ENCODE peak calls at places on chromosomes 3 and 15, in five cellular contexts. O is B cell, I is colonic mucosa, Q is kidney, P is cardiac muscle cell. C is an unnamed sample.

GRCh38 chr3:174270841-174271240 is 588.3 kb upstream of the NAALADL2 start:
- DNase-seq in O (no peak), I (no peak), Q (no peak), P (no peak), C (peak; percentile 6)

GRCh38 chr3:172102123-172102882 is 62.9 kb downstream of the FNDC3B start:
- DNase-seq in O (peak; percentile 34), I (peak; percentile 43), Q (no peak), P (no peak), C (no peak)

GRCh38 chr15:77027111-77027696 is 32.3 kb downstream of the PSTPIP1 start:
- DNase-seq in O (no peak), I (peak; percentile 15), Q (no peak), P (no peak), C (no peak)

GRCh38 chr15:47390208-47390765 is 327.0 kb upstream of the SEMA6D start:
- DNase-seq in O (no peak), I (no peak), Q (no peak), P (no peak), C (no peak)

GRCh38 chr3:192570757-192571156 is 156.6 kb downstream of the FGF12 start:
- DNase-seq in O (no peak), I (no peak), Q (no peak), P (no peak), C (no peak)

GRCh38 chr3:109336272-109336957 is 931 bp downstream of the DPPA4 start:
- DNase-seq in O (peak; percentile 15), I (no peak), Q (no peak), P (peak; percentile 56), C (peak; percentile 59)

GRCh38 chr15:89361451-89362202 is 27.0 kb upstream of the POLG start:
- DNase-seq in O (peak; percentile 69), I (peak; percentile 53), Q (peak; percentile 89), P (peak; percentile 92), C (peak; percentile 89)

GRCh38 chr3:140008693-140008980 is 73.7 kb downstream of the CLSTN2 start:
- DNase-seq in O (no peak), I (no peak), Q (no peak), P (no peak), C (no peak)

GRCh38 chr3:174756200-174756829 is 102.8 kb upstream of the NAALADL2 start:
- DNase-seq in O (no peak), I (no peak), Q (no peak), P (no peak), C (no peak)

GRCh38 chr3:14797731-14798130 is 21.0 kb upstream of the FGD5 start:
- DNase-seq in O (no peak), I (no peak), Q (no peak), P (no peak), C (no peak)

GRCh38 chr15:69939513-69940440 is 157.9 kb downstream of the TLE3 start:
- DNase-seq in O (no peak), I (no peak), Q (no peak), P (peak; percentile 53), C (peak; percentile 19)

GRCh38 chr15:101447561-101448071 is 41.9 kb downstream of the PCSK6 start:
- DNase-seq in O (no peak), I (no peak), Q (peak; percentile 52), P (no peak), C (no peak)

GRCh38 chr15:75073197-75073596 is 49.8 kb downstream of the PPCDC start:
- DNase-seq in O (peak; percentile 38), I (no peak), Q (peak; percentile 43), P (no peak), C (no peak)

GRCh38 chr15:50627351-50628055 is 59.1 kb downstream of the TRPM7 start:
- DNase-seq in O (no peak), I (no peak), Q (no peak), P (no peak), C (no peak)

GRCh38 chr15:63019539-63020109 is 22.9 kb upstream of the TPM1 start:
- DNase-seq in O (no peak), I (peak; percentile 42), Q (no peak), P (peak; percentile 77), C (no peak)

GRCh38 chr3:46129588-46130272 is 78.4 kb downstream of the CCR1 start:
- DNase-seq in O (no peak), I (no peak), Q (no peak), P (no peak), C (no peak)

GRCh38 chr3:175288616-175289015 is 429.5 kb downstream of the NAALADL2 start:
- DNase-seq in O (no peak), I (no peak), Q (no peak), P (no peak), C (no peak)

GRCh38 chr15:90291679-90292356 is 26.3 kb downstream of the NGRN start:
- DNase-seq in O (no peak), I (peak; percentile 53), Q (no peak), P (peak; percentile 43), C (no peak)

GRCh38 chr3:74137790-74138189 is 476.7 kb downstream of the CNTN3 start:
- DNase-seq in O (no peak), I (no peak), Q (no peak), P (no peak), C (no peak)

GRCh38 chr3:35081902-35082301 is 557.4 kb upstream of the ARPP21 start:
- DNase-seq in O (no peak), I (no peak), Q (no peak), P (no peak), C (no peak)

GRCh38 chr15:29040367-29040745 is 154.6 kb downstream of the APBA2 start:
- DNase-seq in O (no peak), I (peak; percentile 22), Q (no peak), P (no peak), C (peak; percentile 37)

GRCh38 chr3:17091895-17092294 is 207.1 kb downstream of the PLCL2 start:
- DNase-seq in O (no peak), I (no peak), Q (no peak), P (no peak), C (no peak)

GRCh38 chr3:34808287-34808686 is 831.0 kb upstream of the ARPP21 start:
- DNase-seq in O (no peak), I (no peak), Q (no peak), P (no peak), C (no peak)

GRCh38 chr3:152127058-152127457 is 141.7 kb upstream of the MBNL1 start:
- DNase-seq in O (no peak), I (no peak), Q (no peak), P (no peak), C (no peak)

GRCh38 chr15:51267047-51267713 is 71.2 kb downstream of the CYP19A1 start:
- DNase-seq in O (no peak), I (no peak), Q (peak; percentile 67), P (peak; percentile 38), C (no peak)

GRCh38 chr3:169147246-169148008 is 516.1 kb downstream of the MECOM start:
- DNase-seq in O (peak; percentile 17), I (peak; percentile 68), Q (peak; percentile 75), P (peak; percentile 72), C (peak; percentile 56)

GRCh38 chr3:169150343-169150742 is 513.2 kb downstream of the MECOM start:
- DNase-seq in O (no peak), I (no peak), Q (no peak), P (no peak), C (no peak)

GRCh38 chr3:169150874-169151273 is 512.6 kb downstream of the MECOM start:
- DNase-seq in O (no peak), I (no peak), Q (no peak), P (no peak), C (no peak)

GRCh38 chr3:169148448-169149348 is 514.8 kb downstream of the MECOM start:
- DNase-seq in O (peak; percentile 2), I (no peak), Q (no peak), P (no peak), C (no peak)

GRCh38 chr3:169149349-169149890 is 514.1 kb downstream of the MECOM start:
- DNase-seq in O (peak; percentile 83), I (peak; percentile 88), Q (peak; percentile 93), P (peak; percentile 94), C (peak; percentile 94)
- TF ChIP-seq CTCF in O (peak; percentile 79), I (peak; percentile 70), Q (peak; percentile 88), P (peak; percentile 84), C (peak; percentile 77)

DNA sequence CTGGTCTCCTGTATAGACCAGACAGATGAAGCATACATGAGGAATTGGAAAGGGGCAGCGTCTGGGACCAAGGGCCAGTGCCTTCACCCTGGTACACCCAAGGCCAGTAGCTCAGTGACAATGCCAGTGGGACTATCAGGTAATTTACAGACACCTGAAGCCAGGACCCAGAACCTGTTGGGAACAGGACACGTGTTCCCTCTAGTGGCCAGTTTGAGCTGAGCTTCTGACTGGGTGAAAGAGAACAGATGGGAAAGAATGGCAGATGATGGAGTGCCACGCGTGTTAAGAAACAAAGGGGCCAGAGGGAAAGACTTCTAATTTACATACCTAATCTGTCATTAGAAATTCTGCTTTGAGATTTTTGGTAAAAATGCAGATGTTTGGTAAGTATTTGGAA is 5.1 kb upstream of the SLC25A38 start:
- DNase-seq in O (peak; percentile 59), I (peak; percentile 84), Q (no peak), P (peak; percentile 73), C (peak; percentile 79)
- TF ChIP-seq CTCF in O (peak; percentile 78), I (peak; percentile 65), Q (peak; percentile 53), P (peak; percentile 75), C (peak; percentile 67)

GRCh38 chr3:1442271-1442670 is 349.4 kb downstream of the CNTN6 start:
- DNase-seq in O (peak; percentile 15), I (no peak), Q (no peak), P (no peak), C (no peak)

GRCh38 chr3:1439395-1439794 is 346.6 kb downstream of the CNTN6 start:
- DNase-seq in O (peak; percentile 10), I (peak; percentile 25), Q (no peak), P (no peak), C (peak; percentile 26)

GRCh38 chr3:1446531-1446930 is 353.7 kb downstream of the CNTN6 start:
- DNase-seq in O (no peak), I (no peak), Q (no peak), P (no peak), C (no peak)

GRCh38 chr3:1448443-1448842 is 355.6 kb downstream of the CNTN6 start:
- DNase-seq in O (no peak), I (no peak), Q (no peak), P (no peak), C (no peak)

DNA sequence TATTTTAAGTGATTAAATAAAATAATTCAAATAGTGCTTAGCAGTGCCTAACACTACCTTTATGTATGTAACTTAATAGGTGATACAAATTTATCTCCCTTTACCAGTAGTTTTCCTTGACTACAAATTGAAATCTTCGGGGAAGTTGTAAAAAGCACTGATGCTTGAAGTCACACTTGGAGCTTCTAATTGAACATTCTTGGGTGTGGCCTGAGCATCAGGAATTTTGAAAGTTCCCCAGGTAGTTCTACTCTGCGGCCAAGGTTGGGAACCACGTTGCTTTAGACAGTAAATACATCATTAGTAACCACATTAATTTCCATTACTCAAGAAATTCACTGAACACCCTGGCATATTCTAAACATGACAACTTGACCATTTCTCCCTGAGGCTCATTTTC is 351.4 kb downstream of the CNTN6 start:
- DNase-seq in O (no peak), I (no peak), Q (no peak), P (no peak), C (no peak)
- TF ChIP-seq CTCF in O (no peak), I (no peak), Q (no peak), P (no peak), C (no peak)

DNA sequence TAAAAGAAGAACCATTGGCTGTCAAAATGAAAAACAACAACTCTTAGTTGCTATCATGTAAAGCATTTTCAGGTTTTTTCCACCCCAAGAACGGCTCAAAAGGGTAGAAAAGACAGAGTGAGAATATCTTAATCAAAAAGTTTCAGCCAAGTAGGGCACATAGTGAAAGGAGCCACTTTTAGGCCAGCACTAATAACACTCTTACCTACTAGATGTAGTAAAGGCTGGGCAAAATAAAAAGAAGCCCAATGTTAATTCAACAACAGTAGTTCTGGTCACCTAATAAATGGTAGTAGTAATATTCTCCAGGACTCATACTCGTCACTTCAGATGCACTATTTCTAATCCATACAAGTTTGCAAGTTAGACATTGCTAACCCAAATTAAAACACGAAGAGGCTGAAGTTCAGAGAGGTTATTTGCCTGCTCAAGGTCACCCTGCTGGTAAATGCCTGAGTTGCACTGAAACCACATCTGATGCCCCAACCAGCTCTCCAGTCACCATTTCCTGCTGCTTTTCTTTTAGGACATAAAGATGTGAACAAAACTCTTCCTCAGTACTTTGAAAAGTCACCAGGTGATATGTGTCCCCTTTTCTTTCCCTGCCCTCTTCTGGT is 7.5 kb downstream of the GOLIM4 start:
- DNase-seq in O (peak; percentile 32), I (peak; percentile 61), Q (no peak), P (peak; percentile 18), C (no peak)
- TF ChIP-seq CTCF in O (peak; percentile 38), I (peak; percentile 25), Q (peak; percentile 5), P (peak; percentile 25), C (peak; percentile 17)